ENCODE peak calls at places on chromosome 13, in eight cellular contexts. P, K, B, E, S, O, R and Q are unnamed samples.

GRCh38 chr13:86383561-86383960 is 584.3 kb upstream of the SLITRK6 start:
- DNase-seq in P (peak; percentile 86), K (no peak), B (no peak), E (no peak), S (no peak), O (no peak), R (no peak), Q (no peak)

GRCh38 chr13:113321546-113321945 is 24.5 kb downstream of the LAMP1 start:
- DNase-seq in P (no peak), K (no peak), B (no peak), E (no peak), S (no peak), O (no peak), R (no peak), Q (no peak)

GRCh38 chr13:62113145-62113544 is 697.5 kb upstream of the PCDH20 start:
- DNase-seq in P (peak; percentile 0), K (no peak), B (no peak), E (no peak), S (no peak), O (peak; percentile 63), R (no peak), Q (no peak)

GRCh38 chr13:80341098-80341701 is at the start of gene SPRY2:
- DNase-seq in P (peak; percentile 64), K (peak; percentile 98), B (peak; percentile 94), E (peak; percentile 97), S (no peak), O (peak; percentile 99), R (peak; percentile 41), Q (peak; percentile 77)

GRCh38 chr13:40452741-40453665 is 213.4 kb downstream of the FOXO1 start:
- DNase-seq in P (no peak), K (peak; percentile 71), B (no peak), E (no peak), S (no peak), O (no peak), R (no peak), Q (no peak)

GRCh38 chr13:33032037-33032625 is 15.9 kb downstream of the KL start:
- DNase-seq in P (no peak), K (no peak), B (no peak), E (no peak), S (no peak), O (no peak), R (no peak), Q (no peak)

GRCh38 chr13:42401376-42401775 is 129.4 kb downstream of the AKAP11 start:
- DNase-seq in P (no peak), K (peak; percentile 67), B (no peak), E (no peak), S (no peak), O (no peak), R (no peak), Q (no peak)

GRCh38 chr13:75724742-75725504 is 88.8 kb downstream of the LMO7 start:
- DNase-seq in P (peak; percentile 10), K (peak; percentile 50), B (no peak), E (no peak), S (no peak), O (peak; percentile 17), R (no peak), Q (no peak)

GRCh38 chr13:110187501-110188161 is 119.3 kb downstream of the COL4A1 start:
- DNase-seq in P (no peak), K (peak; percentile 40), B (peak; percentile 82), E (peak; percentile 50), S (no peak), O (no peak), R (no peak), Q (peak; percentile 27)

GRCh38 chr13:110109910-110110309 is 197.0 kb downstream of the COL4A1 start:
- DNase-seq in P (no peak), K (peak; percentile 66), B (peak; percentile 87), E (peak; percentile 71), S (no peak), O (peak; percentile 65), R (no peak), Q (no peak)

GRCh38 chr13:50609016-50609415 is 234.5 kb downstream of the DLEU7 start:
- DNase-seq in P (no peak), K (no peak), B (no peak), E (no peak), S (no peak), O (no peak), R (no peak), Q (no peak)

GRCh38 chr13:41224113-41225110 is 30.0 kb upstream of the KBTBD7 start:
- DNase-seq in P (no peak), K (peak; percentile 78), B (no peak), E (no peak), S (no peak), O (no peak), R (no peak), Q (peak; percentile 38)

GRCh38 chr13:98297043-98297442 is 120.0 kb upstream of the RNF113B start:
- DNase-seq in P (no peak), K (no peak), B (no peak), E (no peak), S (no peak), O (no peak), R (no peak), Q (no peak)

GRCh38 chr13:72458701-72459100 is 268.7 kb downstream of the MZT1 start:
- DNase-seq in P (no peak), K (peak; percentile 91), B (no peak), E (no peak), S (no peak), O (peak; percentile 7), R (no peak), Q (no peak)